ENCODE peak calls at places on chromosome 19, in ten cellular contexts. N is upper lobe of right lung, F is RWPE2, O is BE2C, Y is SK-N-SH, K is PC-3, P is A549, S is heart left ventricle, R is ovary, J is prostate gland. V is an unnamed sample. For H3K9me3, the result is how much of the 10 kb centered on the place peaks cover.

GRCh38 chr19:19463348-19464117 is 51.8 kb downstream of the TSSK6 start:
- DNase-seq in N (no peak), F (no peak), O (no peak), Y (no peak), K (no peak), P (no peak), S (no peak), R (peak), J (no peak), V (no peak)

GRCh38 chr19:47699360-47699917 is 13.8 kb upstream of the EHD2 start:
- DNase-seq in N (no peak), F (no peak), O (peak), Y (peak), K (peak), P (peak), S (no peak), R (no peak), J (no peak), V (peak)

GRCh38 chr19:4775627-4776152 is 15.8 kb upstream of the FEM1A start:
- DNase-seq in N (no peak), F (no peak), O (no peak), Y (no peak), K (no peak), P (no peak), S (no peak), R (no peak), J (no peak), V (no peak)

GRCh38 chr19:13622727-13623126 is 116.4 kb upstream of the CACNA1A start:
- DNase-seq in N (no peak), F (peak), O (no peak), Y (no peak), K (no peak), P (no peak), S (no peak), R (no peak), J (no peak), V (no peak)

GRCh38 chr19:27776524-27776923 is 1436.4 kb downstream of the UQCRFS1 start:
- DNase-seq in N (no peak), F (no peak), O (peak), Y (no peak), K (no peak), P (no peak), S (no peak), R (no peak), J (no peak), V (no peak)

GRCh38 chr19:4140237-4140711 is 13.2 kb upstream of the CREB3L3 start:
- DNase-seq in N (no peak), F (no peak), O (peak), Y (peak), K (peak), P (peak), S (no peak), R (no peak), J (peak), V (peak)

GRCh38 chr19:28234637-28235036 is 978.3 kb downstream of the UQCRFS1 start:
- DNase-seq in N (no peak), F (no peak), O (no peak), Y (no peak), K (no peak), P (no peak), S (no peak), R (no peak), J (no peak), V (no peak)

GRCh38 chr19:42850981-42851717 is 28.4 kb downstream of the PSG1 start:
- DNase-seq in N (no peak), F (peak), O (no peak), Y (no peak), K (peak), P (peak), S (no peak), R (no peak), J (no peak), V (no peak)

GRCh38 chr19:33507021-33507956 is 14.3 kb downstream of the PEPD start:
- DNase-seq in N (no peak), F (no peak), O (peak), Y (peak), K (peak), P (no peak), S (no peak), R (no peak), J (no peak), V (no peak)

GRCh38 chr19:28020631-28021315 is 1192.2 kb downstream of the UQCRFS1 start:
- DNase-seq in N (no peak), F (no peak), O (no peak), Y (no peak), K (no peak), P (no peak), S (no peak), R (no peak), J (no peak), V (no peak)

GRCh38 chr19:42653841-42654240 is 59.1 kb upstream of the CEACAM8 start:
- DNase-seq in N (no peak), F (no peak), O (no peak), Y (no peak), K (no peak), P (no peak), S (no peak), R (no peak), J (no peak), V (no peak)

GRCh38 chr19:41299755-41300089 is 10.2 kb upstream of the CCDC97 start:
- DNase-seq in N (no peak), F (no peak), O (no peak), Y (no peak), K (no peak), P (no peak), S (peak), R (peak), J (no peak), V (no peak)

GRCh38 chr19:36939153-36939552 is 23.0 kb downstream of the ZNF568 start:
- DNase-seq in N (no peak), F (no peak), O (no peak), Y (peak), K (no peak), P (no peak), S (no peak), R (no peak), J (no peak), V (no peak)
- H3K9me3 ChIP-seq in N (under half), F (under half), O (under half), Y (under half), K (under half), P (half or more), S (under half), R (under half), J (under half), V (under half)

DNA sequence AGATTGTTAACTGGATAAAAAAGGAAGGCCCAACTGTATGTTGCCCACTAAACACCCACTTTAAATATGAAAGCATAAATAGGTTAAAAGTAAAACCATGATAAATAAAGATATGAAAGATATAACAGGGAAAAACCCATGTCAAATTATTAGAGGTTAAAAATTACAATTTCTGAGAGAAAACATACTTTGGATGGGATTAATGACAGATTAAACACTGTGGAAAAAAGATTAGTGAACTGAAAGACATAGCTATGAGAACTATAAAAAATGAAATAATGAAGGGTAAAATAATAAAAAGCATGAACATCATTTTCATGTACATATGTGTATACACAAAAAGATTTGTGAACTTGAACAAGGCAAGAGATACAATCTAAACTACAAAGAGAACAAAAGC is 2.2 kb upstream of the ZNF577 start:
- DNase-seq in N (no peak), F (no peak), O (no peak), Y (no peak), K (no peak), P (no peak), S (no peak), R (no peak), J (no peak), V (no peak)
- H3K9me3 ChIP-seq in N (half or more), F (under half), O (under half), Y (under half), K (half or more), P (half or more), S (under half), R (half or more), J (under half), V (under half)

DNA sequence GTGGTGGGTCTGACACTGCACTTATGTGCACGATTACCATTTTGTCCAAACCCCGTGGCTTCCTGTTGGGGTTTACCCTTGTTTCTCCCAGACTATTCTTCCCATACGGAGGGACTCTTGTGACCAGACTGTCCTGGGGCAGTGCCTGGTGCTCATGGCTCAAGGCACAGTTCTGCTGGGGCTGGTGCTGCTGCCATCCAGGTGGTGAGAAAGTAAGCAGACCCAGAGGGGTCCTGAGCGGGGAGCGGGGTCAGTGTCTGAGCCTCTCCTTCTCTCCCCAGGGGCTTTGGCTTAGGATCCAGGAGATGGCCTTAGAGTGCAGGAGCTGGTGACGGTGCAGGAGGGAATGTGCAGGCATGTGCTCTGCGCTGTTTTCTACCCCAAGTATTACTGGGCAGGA is 5.0 kb upstream of the SIGLEC9 start:
- DNase-seq in N (no peak), F (no peak), O (no peak), Y (no peak), K (no peak), P (no peak), S (no peak), R (no peak), J (no peak), V (no peak)
- H3K9me3 ChIP-seq in N (under half), F (under half), O (under half), Y (under half), K (under half), P (under half), S (under half), R (under half), J (under half), V (under half)

GRCh38 chr19:15954820-15955219 is 6.0 kb downstream of the OR10H4 start:
- DNase-seq in N (no peak), F (no peak), O (no peak), Y (no peak), K (peak), P (no peak), S (no peak), R (no peak), J (no peak), V (no peak)
- H3K9me3 ChIP-seq in N (under half), F (under half), O (under half), Y (under half), K (under half), P (under half), S (under half), R (under half), J (under half), V (under half)

GRCh38 chr19:14704450-14704849 is 14.6 kb downstream of the ZNF333 start:
- DNase-seq in N (no peak), F (no peak), O (no peak), Y (no peak), K (no peak), P (no peak), S (no peak), R (no peak), J (no peak), V (no peak)
- H3K9me3 ChIP-seq in N (under half), F (under half), O (under half), Y (under half), K (under half), P (under half), S (under half), R (under half), J (under half), V (under half)

GRCh38 chr19:12527034-12527836 is 24.0 kb downstream of the ZNF564 start:
- DNase-seq in N (no peak), F (no peak), O (no peak), Y (no peak), K (peak), P (peak), S (no peak), R (no peak), J (no peak), V (no peak)
- H3K9me3 ChIP-seq in N (half or more), F (half or more), O (under half), Y (half or more), K (half or more), P (half or more), S (half or more), R (half or more), J (under half), V (half or more)

V was measured in HAP-1.